ENCODE peak calls at places on chromosome X, in seven cellular contexts. One of them, this sample, is unnamed.

GRCh38 chrX:37685452-37686347 is at the start of gene XK:
- DNase-seq in activated CD4-positive, CD25-positive, alpha-beta regulatory T cell: peak
- DNase-seq in CD4-positive, alpha-beta T cell: no peak
- DNase-seq in GM12865: peak
- DNase-seq in Peyer's patch: peak
- DNase-seq in AG20443: peak
- DNase-seq in ureter: peak
- DNase-seq in this sample: no peak

GRCh38 chrX:101230636-101231035 is 11.1 kb downstream of the DRP2 start:
- DNase-seq in activated CD4-positive, CD25-positive, alpha-beta regulatory T cell: no peak
- DNase-seq in CD4-positive, alpha-beta T cell: no peak
- DNase-seq in GM12865: no peak
- DNase-seq in Peyer's patch: no peak
- DNase-seq in AG20443: peak
- DNase-seq in ureter: no peak
- DNase-seq in this sample: no peak

GRCh38 chrX:3520987-3521875 is 174.8 kb upstream of the MXRA5 start:
- DNase-seq in activated CD4-positive, CD25-positive, alpha-beta regulatory T cell: no peak
- DNase-seq in CD4-positive, alpha-beta T cell: no peak
- DNase-seq in GM12865: no peak
- DNase-seq in Peyer's patch: no peak
- DNase-seq in AG20443: peak
- DNase-seq in ureter: no peak
- DNase-seq in this sample: no peak

GRCh38 chrX:43750248-43750676 is 94.2 kb downstream of the MAOA start:
- DNase-seq in activated CD4-positive, CD25-positive, alpha-beta regulatory T cell: no peak
- DNase-seq in CD4-positive, alpha-beta T cell: peak
- DNase-seq in GM12865: peak
- DNase-seq in Peyer's patch: no peak
- DNase-seq in AG20443: peak
- DNase-seq in ureter: peak
- DNase-seq in this sample: peak

GRCh38 chrX:46577116-46578005 is 3.8 kb downstream of the CHST7 start:
- DNase-seq in activated CD4-positive, CD25-positive, alpha-beta regulatory T cell: no peak
- DNase-seq in CD4-positive, alpha-beta T cell: no peak
- DNase-seq in GM12865: no peak
- DNase-seq in Peyer's patch: no peak
- DNase-seq in AG20443: peak
- DNase-seq in ureter: no peak
- DNase-seq in this sample: no peak

GRCh38 chrX:100948557-100948956 is 19.8 kb upstream of the XKRX start:
- DNase-seq in activated CD4-positive, CD25-positive, alpha-beta regulatory T cell: no peak
- DNase-seq in CD4-positive, alpha-beta T cell: no peak
- DNase-seq in GM12865: no peak
- DNase-seq in Peyer's patch: no peak
- DNase-seq in AG20443: no peak
- DNase-seq in ureter: no peak
- DNase-seq in this sample: no peak

GRCh38 chrX:45842207-45842900 is 641.7 kb upstream of the DIPK2B start:
- DNase-seq in activated CD4-positive, CD25-positive, alpha-beta regulatory T cell: no peak
- DNase-seq in CD4-positive, alpha-beta T cell: no peak
- DNase-seq in GM12865: no peak
- DNase-seq in Peyer's patch: no peak
- DNase-seq in AG20443: no peak
- DNase-seq in ureter: no peak
- DNase-seq in this sample: no peak

GRCh38 chrX:121356139-121356849 is 308.9 kb downstream of the GLUD2 start:
- DNase-seq in activated CD4-positive, CD25-positive, alpha-beta regulatory T cell: no peak
- DNase-seq in CD4-positive, alpha-beta T cell: no peak
- DNase-seq in GM12865: no peak
- DNase-seq in Peyer's patch: no peak
- DNase-seq in AG20443: no peak
- DNase-seq in ureter: no peak
- DNase-seq in this sample: no peak

GRCh38 chrX:103585421-103586313 is at the start of gene TCEAL4:
- DNase-seq in activated CD4-positive, CD25-positive, alpha-beta regulatory T cell: peak
- DNase-seq in CD4-positive, alpha-beta T cell: no peak
- DNase-seq in GM12865: peak
- DNase-seq in Peyer's patch: peak
- DNase-seq in AG20443: peak
- DNase-seq in ureter: peak
- DNase-seq in this sample: no peak

This sample was measured in T1000.